ENCODE peak calls at places on chromosomes 4 and X, in seven cellular contexts. W is MM.1S, K is OCI-LY7, Q is HCT116, G is SK-N-SH, B is GM23338, E is GM23248. P is an unnamed sample.

GRCh38 chrX:150531467-150531866 is 37.0 kb upstream of the MTM1 start:
- DNase-seq in W (no peak), K (no peak), Q (no peak), G (no peak), B (no peak), E (no peak), P (no peak)

GRCh38 chrX:12721042-12721441 is 70.2 kb upstream of the PRPS2 start:
- DNase-seq in W (no peak), K (no peak), Q (no peak), G (no peak), B (no peak), E (no peak), P (peak)

GRCh38 chrX:143757375-143757774 is 36.8 kb upstream of the SPANXN2 start:
- DNase-seq in W (no peak), K (no peak), Q (no peak), G (peak), B (no peak), E (no peak), P (no peak)

GRCh38 chr4:4333265-4333706 is 43.2 kb downstream of the ZBTB49 start:
- DNase-seq in W (no peak), K (no peak), Q (no peak), G (no peak), B (no peak), E (peak), P (peak)

GRCh38 chrX:129493643-129494042 is 29.6 kb downstream of the SMARCA1 start:
- DNase-seq in W (no peak), K (no peak), Q (no peak), G (no peak), B (no peak), E (peak), P (peak)

GRCh38 chrX:15170927-15171326 is 99.0 kb downstream of the ASB9 start:
- DNase-seq in W (no peak), K (no peak), Q (no peak), G (no peak), B (no peak), E (no peak), P (no peak)

GRCh38 chr4:145735330-145735638 is 55.3 kb downstream of the C4orf51 start:
- DNase-seq in W (no peak), K (no peak), Q (no peak), G (no peak), B (peak), E (peak), P (peak)

GRCh38 chrX:46574941-46575381 is 1.4 kb downstream of the CHST7 start:
- DNase-seq in W (peak), K (peak), Q (no peak), G (peak), B (peak), E (peak), P (no peak)

GRCh38 chrX:24775891-24776290 is 82.2 kb downstream of the POLA1 start:
- DNase-seq in W (no peak), K (no peak), Q (no peak), G (no peak), B (no peak), E (no peak), P (no peak)

GRCh38 chr4:156971623-156972369 is at the start of gene PDGFC:
- DNase-seq in W (peak), K (no peak), Q (no peak), G (peak), B (peak), E (peak), P (peak)

DNA sequence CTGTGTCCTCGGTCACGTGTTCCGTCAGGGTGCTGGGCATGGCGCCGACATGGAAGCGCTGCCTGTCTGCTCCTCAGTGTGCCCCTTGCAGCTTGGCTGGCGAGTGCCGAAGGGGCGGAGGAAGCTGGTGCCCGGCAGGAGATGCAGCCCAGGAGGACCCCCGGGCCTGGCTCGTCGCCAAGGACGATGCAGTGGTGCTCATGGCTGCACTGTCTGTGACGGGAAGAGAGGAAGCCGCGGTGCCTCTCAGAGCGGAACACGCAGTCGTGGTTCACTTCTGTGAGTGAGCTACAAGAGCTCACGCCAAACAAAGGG is 38.1 kb downstream of the FGFRL1 start:
- DNase-seq in W (no peak), K (no peak), Q (no peak), G (peak), B (no peak), E (no peak), P (no peak)
- TF ChIP-seq EZH2phosphoT487 in W (no peak), K (no peak), Q (no peak), G (no peak), B (no peak), E (no peak), P (no peak)

GRCh38 chrX:156003486-156004185 is 6.1 kb downstream of the IL9R start:
- DNase-seq in W (no peak), K (no peak), Q (no peak), G (no peak), B (no peak), E (no peak), P (no peak)
- TF ChIP-seq EZH2phosphoT487 in W (no peak), K (no peak), Q (no peak), G (no peak), B (no peak), E (no peak), P (no peak)

GRCh38 chr4:187207931-187208330 is 484.3 kb upstream of the FAT1 start:
- DNase-seq in W (no peak), K (no peak), Q (no peak), G (no peak), B (no peak), E (no peak), P (no peak)

GRCh38 chr4:187208641-187209040 is 485.0 kb upstream of the FAT1 start:
- DNase-seq in W (no peak), K (no peak), Q (no peak), G (no peak), B (no peak), E (no peak), P (peak)

GRCh38 chr4:187209921-187210613 is 486.4 kb upstream of the FAT1 start:
- DNase-seq in W (no peak), K (no peak), Q (no peak), G (no peak), B (no peak), E (peak), P (peak)

DNA sequence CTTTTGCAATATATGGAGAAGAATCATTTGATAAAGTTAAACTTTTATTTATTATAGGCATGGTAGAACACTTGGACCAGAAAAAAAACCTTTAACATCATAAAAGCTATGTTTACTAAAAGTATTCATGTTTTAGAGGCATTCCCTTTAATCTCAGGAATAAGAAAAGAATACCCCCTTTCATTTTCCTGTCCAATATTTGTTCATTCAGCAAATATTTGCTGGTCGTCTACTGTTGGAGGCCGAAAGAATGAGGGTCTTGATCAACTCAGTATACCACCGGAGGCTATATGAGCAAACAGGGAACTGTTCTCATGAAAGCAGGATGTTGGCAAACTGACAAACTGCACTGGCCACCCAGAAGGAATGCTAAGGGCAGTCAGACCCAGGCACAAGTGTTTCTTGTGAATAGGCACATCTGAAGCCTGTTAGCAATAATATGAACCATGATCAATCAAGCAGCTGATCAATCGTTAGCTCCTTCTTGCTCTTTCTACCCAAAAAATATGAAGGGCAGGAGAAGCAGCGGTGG is 480.8 kb upstream of the FAT1 start:
- DNase-seq in W (no peak), K (no peak), Q (no peak), G (no peak), B (no peak), E (no peak), P (peak)
- TF ChIP-seq EZH2phosphoT487 in W (no peak), K (no peak), Q (no peak), G (no peak), B (no peak), E (no peak), P (no peak)

GRCh38 chr4:140049024-140049923 is 104.7 kb downstream of the MAML3 start:
- DNase-seq in W (no peak), K (peak), Q (no peak), G (peak), B (peak), E (peak), P (peak)
- TF ChIP-seq EZH2phosphoT487 in W (no peak), K (no peak), Q (no peak), G (no peak), B (no peak), E (no peak), P (no peak)